ENCODE peak calls at places on chromosomes 4 and X, in nine cellular contexts. R is left ventricle myocardium inferior; J is brain microvascular endothelial cell; A is adipocyte; I is GM23338; H is SK-N-SH; T is heart right ventricle; Q is stomach; G is CD8-positive, alpha-beta memory T cell. U is an unnamed sample.

GRCh38 chr4:165440415-165440882 is 61.6 kb downstream of the CPE start:
- DNase-seq in R (no peak), J (peak; percentile 75), A (peak; percentile 72), I (peak; percentile 21), H (peak; percentile 36), T (no peak), Q (no peak), G (no peak), U (no peak)

GRCh38 chr4:175953960-175954521 is 111.6 kb upstream of the WDR17 start:
- DNase-seq in R (no peak), J (no peak), A (no peak), I (peak; percentile 57), H (no peak), T (no peak), Q (no peak), G (no peak), U (no peak)

GRCh38 chr4:95545526-95545925 is 3.2 kb downstream of the UNC5C start:
- DNase-seq in R (no peak), J (no peak), A (no peak), I (no peak), H (no peak), T (no peak), Q (no peak), G (no peak), U (no peak)

GRCh38 chrX:112147206-112147605 is 64.6 kb upstream of the TRPC5 start:
- DNase-seq in R (no peak), J (no peak), A (peak; percentile 60), I (peak; percentile 53), H (peak; percentile 26), T (no peak), Q (no peak), G (no peak), U (no peak)

GRCh38 chr4:70734168-70734954 is 12.6 kb downstream of the RUFY3 start:
- DNase-seq in R (no peak), J (peak; percentile 41), A (peak; percentile 56), I (no peak), H (no peak), T (no peak), Q (no peak), G (no peak), U (peak; percentile 78)

GRCh38 chr4:140242357-140243284 is 88.6 kb upstream of the MAML3 start:
- DNase-seq in R (no peak), J (no peak), A (no peak), I (no peak), H (no peak), T (no peak), Q (no peak), G (no peak), U (no peak)

GRCh38 chrX:63525491-63525890 is 174.4 kb upstream of the SPIN4 start:
- DNase-seq in R (no peak), J (no peak), A (no peak), I (no peak), H (no peak), T (no peak), Q (no peak), G (no peak), U (no peak)

GRCh38 chr4:155773196-155773800 is 14.5 kb downstream of the GUCY1B1 start:
- DNase-seq in R (no peak), J (no peak), A (no peak), I (no peak), H (no peak), T (no peak), Q (no peak), G (no peak), U (no peak)

GRCh38 chr4:178881937-178882336 is 1439.7 kb upstream of the AGA start:
- DNase-seq in R (no peak), J (no peak), A (no peak), I (peak; percentile 31), H (no peak), T (no peak), Q (no peak), G (no peak), U (no peak)

GRCh38 chr4:118741456-118741855 is 56.3 kb downstream of the METTL14 start:
- DNase-seq in R (no peak), J (no peak), A (no peak), I (no peak), H (no peak), T (no peak), Q (no peak), G (no peak), U (no peak)
- H3K36me3 ChIP-seq in R (peaks cover 71% of the 10 kb centered on the region), J (peaks cover 80% of the 10 kb centered on the region), A (peaks cover 78% of the 10 kb centered on the region), I (peaks cover 40% of the 10 kb centered on the region), H (peaks cover 76% of the 10 kb centered on the region), T (peaks cover 80% of the 10 kb centered on the region), Q (peaks cover 25% of the 10 kb centered on the region), G (peaks cover 20% of the 10 kb centered on the region), U (peaks cover 2% of the 10 kb centered on the region)

GRCh38 chr4:143517764-143518163 is 4.3 kb downstream of the SMARCA5 start:
- DNase-seq in R (no peak), J (no peak), A (no peak), I (no peak), H (no peak), T (no peak), Q (no peak), G (no peak), U (no peak)
- H3K36me3 ChIP-seq in R (peaks cover 54% of the 10 kb centered on the region), J (peaks cover 11% of the 10 kb centered on the region), A (peaks cover 53% of the 10 kb centered on the region), I (peaks cover 34% of the 10 kb centered on the region), H (peaks cover 62% of the 10 kb centered on the region), T (peaks cover 59% of the 10 kb centered on the region), Q (peaks cover 11% of the 10 kb centered on the region), G (peaks cover 15% of the 10 kb centered on the region), U (peaks cover 4% of the 10 kb centered on the region)

DNA sequence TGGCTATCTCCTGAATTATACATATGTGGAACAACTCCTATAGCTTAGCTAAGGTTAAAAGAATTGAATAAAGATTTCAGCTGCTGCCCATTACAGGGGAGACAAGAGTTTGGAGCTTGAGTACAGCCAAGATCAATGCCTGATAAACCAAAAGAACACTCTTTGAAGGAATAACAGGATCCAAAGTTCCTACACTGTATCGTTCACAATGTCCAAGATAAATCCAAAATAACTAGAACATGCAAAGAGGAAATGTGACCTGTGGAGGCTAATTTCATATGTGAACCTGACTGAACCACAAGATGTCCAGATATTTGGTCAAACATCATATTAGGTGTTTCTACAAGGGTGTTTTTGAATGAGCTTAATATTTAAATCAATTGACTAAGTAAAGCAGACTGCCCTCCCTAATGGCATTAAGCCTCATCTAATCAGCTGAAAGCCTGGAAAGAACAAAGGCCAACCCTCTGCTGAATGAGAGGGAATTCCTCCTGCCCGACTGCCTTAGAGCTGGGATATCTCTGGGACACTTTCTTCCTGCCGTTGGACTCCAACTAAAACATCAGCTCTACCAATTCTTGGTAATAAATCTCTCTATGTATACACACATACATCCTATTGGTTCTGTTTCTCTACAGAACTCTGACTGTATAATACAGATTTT is 19.2 kb downstream of the RFC1 start:
- DNase-seq in R (no peak), J (no peak), A (no peak), I (peak; percentile 9), H (no peak), T (no peak), Q (no peak), G (no peak), U (peak; percentile 65)
- H3K36me3 ChIP-seq in R (peaks cover 43% of the 10 kb centered on the region), J (peaks cover 2% of the 10 kb centered on the region), A (peaks cover 39% of the 10 kb centered on the region), I (peaks cover 9% of the 10 kb centered on the region), H (peaks cover 16% of the 10 kb centered on the region), T (peaks cover 49% of the 10 kb centered on the region), Q (peaks cover 5% of the 10 kb centered on the region), G (peaks cover 5% of the 10 kb centered on the region), U (no peaks in the 10 kb centered on the region)

GRCh38 chr4:1378559-1379231 is 27.5 kb downstream of the NKX1-1 start:
- DNase-seq in R (peak; percentile 13), J (no peak), A (no peak), I (no peak), H (no peak), T (peak; percentile 10), Q (no peak), G (no peak), U (no peak)
- H3K36me3 ChIP-seq in R (peaks cover 28% of the 10 kb centered on the region), J (no peaks in the 10 kb centered on the region), A (peaks cover 25% of the 10 kb centered on the region), I (no peaks in the 10 kb centered on the region), H (peaks cover 40% of the 10 kb centered on the region), T (peaks cover 66% of the 10 kb centered on the region), Q (peaks cover 16% of the 10 kb centered on the region), G (no peaks in the 10 kb centered on the region), U (peaks cover 14% of the 10 kb centered on the region)

GRCh38 chrX:119646515-119646914 is 40.3 kb upstream of the NKRF start:
- DNase-seq in R (no peak), J (no peak), A (no peak), I (no peak), H (no peak), T (no peak), Q (no peak), G (no peak), U (no peak)

GRCh38 chrX:119648421-119648775 is 42.2 kb upstream of the NKRF start:
- DNase-seq in R (no peak), J (no peak), A (no peak), I (no peak), H (no peak), T (no peak), Q (no peak), G (no peak), U (no peak)

GRCh38 chrX:119643696-119644095 is 37.5 kb upstream of the NKRF start:
- DNase-seq in R (no peak), J (no peak), A (no peak), I (no peak), H (no peak), T (no peak), Q (no peak), G (no peak), U (no peak)

GRCh38 chrX:119647552-119648420 is 41.6 kb upstream of the NKRF start:
- DNase-seq in R (no peak), J (no peak), A (no peak), I (no peak), H (no peak), T (no peak), Q (no peak), G (peak; percentile 37), U (peak; percentile 34)

GRCh38 chrX:119647089-119647488 is 40.9 kb upstream of the NKRF start:
- DNase-seq in R (no peak), J (no peak), A (no peak), I (no peak), H (no peak), T (no peak), Q (no peak), G (no peak), U (no peak)
- H3K36me3 ChIP-seq in R (no peaks in the 10 kb centered on the region), J (no peaks in the 10 kb centered on the region), A (no peaks in the 10 kb centered on the region), I (no peaks in the 10 kb centered on the region), H (no peaks in the 10 kb centered on the region), T (peaks cover 21% of the 10 kb centered on the region), Q (no peaks in the 10 kb centered on the region), G (peaks cover 22% of the 10 kb centered on the region), U (no peaks in the 10 kb centered on the region)

GRCh38 chr4:48831532-48832015 is 686 bp downstream of the OCIAD1 start:
- DNase-seq in R (no peak), J (no peak), A (peak; percentile 29), I (peak; percentile 5), H (no peak), T (no peak), Q (no peak), G (no peak), U (peak; percentile 8)

GRCh38 chr4:48827622-48828021 is 3.3 kb upstream of the OCIAD1 start:
- DNase-seq in R (no peak), J (no peak), A (no peak), I (no peak), H (no peak), T (no peak), Q (no peak), G (no peak), U (no peak)

GRCh38 chr4:48836658-48837057 is 5.8 kb downstream of the OCIAD1 start:
- DNase-seq in R (no peak), J (no peak), A (no peak), I (no peak), H (no peak), T (no peak), Q (no peak), G (no peak), U (no peak)

GRCh38 chr4:48830706-48831531 is at the start of gene OCIAD1:
- DNase-seq in R (peak; percentile 94), J (peak; percentile 99), A (peak; percentile 100), I (peak; percentile 100), H (peak; percentile 96), T (peak; percentile 92), Q (peak; percentile 97), G (peak; percentile 91), U (peak; percentile 99)

GRCh38 chr4:48832571-48832970 is 1.7 kb downstream of the OCIAD1 start:
- DNase-seq in R (no peak), J (no peak), A (no peak), I (no peak), H (no peak), T (no peak), Q (no peak), G (no peak), U (no peak)
- H3K36me3 ChIP-seq in R (peaks cover 43% of the 10 kb centered on the region), J (peaks cover 18% of the 10 kb centered on the region), A (peaks cover 36% of the 10 kb centered on the region), I (peaks cover 36% of the 10 kb centered on the region), H (peaks cover 25% of the 10 kb centered on the region), T (peaks cover 49% of the 10 kb centered on the region), Q (peaks cover 28% of the 10 kb centered on the region), G (peaks cover 20% of the 10 kb centered on the region), U (peaks cover 5% of the 10 kb centered on the region)